ENCODE peak calls at places on chromosomes 2 and 18, in four cellular contexts. P is NCI-H1105 treated with DMSO at 0.1 percent for 48 hours; J is AG04450; W is activated CD8-positive, alpha-beta memory T cell treated with anti-CD3 and anti-CD28 coated beads for 24 hours. Q is an unnamed sample.

GRCh38 chr2:56531668-56532420 is 348.1 kb downstream of the CCDC85A start:
- DNase-seq in P (no peak), J (no peak), W (no peak), Q (no peak)

GRCh38 chr18:78901923-78902794 is 77.5 kb upstream of the SALL3 start:
- DNase-seq in P (no peak), J (no peak), W (peak), Q (no peak)

GRCh38 chr2:58107803-58108710 is 61.5 kb downstream of the VRK2 start:
- DNase-seq in P (no peak), J (peak), W (no peak), Q (peak)

GRCh38 chr18:73840319-73841065 is 307.1 kb downstream of the FBXO15 start:
- DNase-seq in P (no peak), J (no peak), W (no peak), Q (no peak)

GRCh38 chr2:241852116-241852980 is 6.3 kb downstream of the PDCD1 start:
- DNase-seq in P (no peak), J (no peak), W (peak), Q (no peak)

GRCh38 chr2:60317029-60317386 is 236.4 kb downstream of the BCL11A start:
- DNase-seq in P (no peak), J (no peak), W (no peak), Q (no peak)

GRCh38 chr2:207408086-207408794 is 121.5 kb upstream of the CREB1 start:
- DNase-seq in P (peak), J (no peak), W (no peak), Q (peak)

GRCh38 chr2:20577495-20578235 is 73.2 kb downstream of the HS1BP3 start:
- DNase-seq in P (no peak), J (no peak), W (no peak), Q (no peak)

GRCh38 chr2:46798041-46798440 is 117.6 kb downstream of the MCFD2 start:
- DNase-seq in P (no peak), J (no peak), W (no peak), Q (no peak)

GRCh38 chr2:119028327-119029174 is 86.6 kb downstream of the MARCO start:
- DNase-seq in P (no peak), J (peak), W (no peak), Q (no peak)

GRCh38 chr2:226552571-226553285 is 246.9 kb downstream of the IRS1 start:
- DNase-seq in P (no peak), J (no peak), W (no peak), Q (no peak)

GRCh38 chr2:84919885-84920580 is 14.6 kb downstream of the TMSB10 start:
- DNase-seq in P (no peak), J (peak), W (no peak), Q (peak)

GRCh38 chr2:161138429-161138828 is 21.8 kb upstream of the TANK start:
- DNase-seq in P (no peak), J (no peak), W (no peak), Q (no peak)

GRCh38 chr2:113231064-113231463 is 47.7 kb downstream of the PAX8 start:
- DNase-seq in P (no peak), J (no peak), W (no peak), Q (no peak)

GRCh38 chr2:219688560-219689445 is 61.4 kb downstream of the SLC4A3 start:
- DNase-seq in P (no peak), J (no peak), W (no peak), Q (no peak)

GRCh38 chr2:231673348-231673770 is 35.0 kb upstream of the PTMA start:
- DNase-seq in P (no peak), J (no peak), W (no peak), Q (no peak)